ENCODE peak calls at places on chromosomes 3 and 15, in five cellular contexts. A is stomach, H is transverse colon, C is IMR-90, B is body of pancreas. J is an unnamed sample.
A peak's percentile ranks its signal among the peaks of the same experiment; 100 is the strongest.

GRCh38 chr3:123789760-123790159 is 94.4 kb downstream of the MYLK start:
- DNase-seq in A (no peak), H (no peak), C (peak; percentile 79), B (no peak), J (no peak)

GRCh38 chr15:70561885-70562284 is 201.5 kb downstream of the UACA start:
- DNase-seq in A (peak; percentile 4), H (no peak), C (no peak), B (no peak), J (no peak)

GRCh38 chr15:39602143-39602542 is 21.3 kb downstream of the THBS1 start:
- DNase-seq in A (no peak), H (no peak), C (no peak), B (no peak), J (no peak)

GRCh38 chr3:179069762-179070390 is 1.7 kb downstream of the ZMAT3 start:
- DNase-seq in A (no peak), H (no peak), C (peak; percentile 58), B (no peak), J (no peak)

GRCh38 chr15:65423977-65424679 is 1.4 kb upstream of the IGDCC4 start:
- DNase-seq in A (no peak), H (no peak), C (peak; percentile 51), B (no peak), J (no peak)

GRCh38 chr3:12353796-12354505 is 65.1 kb downstream of the PPARG start:
- DNase-seq in A (no peak), H (no peak), C (no peak), B (no peak), J (no peak)

GRCh38 chr15:81001180-81002003 is 669 bp downstream of the TLNRD1 start:
- DNase-seq in A (peak; percentile 65), H (peak; percentile 73), C (peak; percentile 35), B (peak; percentile 58), J (peak; percentile 76)

GRCh38 chr3:193853511-193854219 is 260.7 kb downstream of the OPA1 start:
- DNase-seq in A (no peak), H (peak; percentile 28), C (no peak), B (no peak), J (no peak)

GRCh38 chr15:51668446-51668845 is 12.9 kb upstream of the SCG3 start:
- DNase-seq in A (no peak), H (no peak), C (no peak), B (no peak), J (no peak)

GRCh38 chr3:33060609-33061337 is 36.2 kb downstream of the GLB1 start:
- DNase-seq in A (peak; percentile 94), H (peak; percentile 21), C (no peak), B (no peak), J (peak; percentile 83)

GRCh38 chr3:157856078-157856939 is 249.9 kb downstream of the SHOX2 start:
- DNase-seq in A (no peak), H (no peak), C (no peak), B (peak; percentile 13), J (no peak)

GRCh38 chr3:129087138-129087702 is 26.6 kb downstream of the GP9 start:
- DNase-seq in A (peak; percentile 49), H (no peak), C (peak; percentile 23), B (peak; percentile 77), J (no peak)

GRCh38 chr3:26438981-26439884 is 183.3 kb upstream of the LRRC3B start:
- DNase-seq in A (no peak), H (no peak), C (no peak), B (peak; percentile 34), J (no peak)

GRCh38 chr3:52401551-52401950 is 43.4 kb downstream of the SEMA3G start:
- DNase-seq in A (no peak), H (no peak), C (no peak), B (no peak), J (no peak)

GRCh38 chr3:23385327-23385726 is 182.2 kb downstream of the UBE2E2 start:
- DNase-seq in A (no peak), H (no peak), C (no peak), B (no peak), J (no peak)

GRCh38 chr15:63501256-63502089 is 2.9 kb upstream of the USP3 start:
- DNase-seq in A (peak; percentile 80), H (peak; percentile 83), C (peak; percentile 97), B (peak; percentile 87), J (peak; percentile 72)

GRCh38 chr15:63498815-63499549 is 5.4 kb upstream of the USP3 start:
- DNase-seq in A (no peak), H (no peak), C (no peak), B (no peak), J (no peak)

GRCh38 chr15:63497642-63498100 is 6.7 kb upstream of the USP3 start:
- DNase-seq in A (peak; percentile 56), H (peak; percentile 74), C (no peak), B (no peak), J (peak; percentile 94)

GRCh38 chr15:63500265-63501250 is 3.8 kb upstream of the USP3 start:
- DNase-seq in A (peak; percentile 72), H (peak; percentile 31), C (no peak), B (peak; percentile 74), J (no peak)

DNA sequence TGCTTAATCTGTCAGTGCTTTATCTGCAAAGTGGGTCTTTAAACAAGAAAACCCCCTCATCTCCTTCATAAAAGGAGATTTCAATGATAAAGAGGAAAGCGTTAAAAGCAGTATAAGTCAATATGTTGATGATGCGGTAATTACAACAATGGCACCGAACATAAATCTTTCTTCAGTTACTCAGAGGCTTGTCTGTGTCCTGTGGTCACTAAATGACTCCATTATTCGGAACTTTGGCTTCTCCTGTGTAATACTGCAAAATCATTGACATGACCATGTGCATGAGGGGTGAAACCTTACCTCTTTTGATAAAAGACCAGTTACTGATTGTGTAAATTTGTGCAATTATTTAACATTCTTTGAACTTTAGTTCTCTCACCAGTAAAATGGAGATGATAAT is 4.8 kb upstream of the USP3 start:
- DNase-seq in A (no peak), H (no peak), C (no peak), B (no peak), J (no peak)
- H3K27ac ChIP-seq in A (peak overlapping the region; percentile 66), H (no peak overlapping the region), C (no peak overlapping the region), B (peak overlapping the region; percentile 97), J (no peak overlapping the region)

DNA sequence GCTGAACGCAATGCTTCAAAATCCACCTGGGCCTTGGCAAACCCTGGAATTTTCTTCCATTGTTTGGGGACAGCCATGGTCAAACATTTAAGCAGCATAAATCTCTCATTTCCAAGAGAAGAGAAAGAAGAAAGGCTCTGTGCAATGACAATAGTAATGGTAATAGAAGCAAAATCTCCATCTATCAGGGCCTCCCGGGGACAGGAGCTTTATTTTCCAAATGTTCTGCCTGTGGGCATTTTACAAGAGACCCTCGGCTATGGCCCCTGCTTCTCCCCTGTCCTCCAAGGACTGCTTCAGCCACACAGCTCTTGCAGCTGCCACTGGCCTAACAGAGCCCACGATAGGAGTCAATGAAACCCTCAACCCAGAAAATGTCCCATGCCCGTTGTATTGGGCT is 12.7 kb upstream of the FAM240A start:
- DNase-seq in A (no peak), H (no peak), C (no peak), B (no peak), J (no peak)
- TF ChIP-seq POLR2A in A (no peak), H (no peak), C (no peak), B (no peak), J (no peak)

GRCh38 chr3:39260957-39261356 is 18.9 kb downstream of the CX3CR1 start:
- DNase-seq in A (peak; percentile 60), H (peak; percentile 54), C (peak; percentile 71), B (peak; percentile 45), J (no peak)
- TF ChIP-seq CTCF in A (no peak), H (peak; percentile 21), C (peak; percentile 35), B (peak; percentile 29), J (peak; percentile 27)

DNA sequence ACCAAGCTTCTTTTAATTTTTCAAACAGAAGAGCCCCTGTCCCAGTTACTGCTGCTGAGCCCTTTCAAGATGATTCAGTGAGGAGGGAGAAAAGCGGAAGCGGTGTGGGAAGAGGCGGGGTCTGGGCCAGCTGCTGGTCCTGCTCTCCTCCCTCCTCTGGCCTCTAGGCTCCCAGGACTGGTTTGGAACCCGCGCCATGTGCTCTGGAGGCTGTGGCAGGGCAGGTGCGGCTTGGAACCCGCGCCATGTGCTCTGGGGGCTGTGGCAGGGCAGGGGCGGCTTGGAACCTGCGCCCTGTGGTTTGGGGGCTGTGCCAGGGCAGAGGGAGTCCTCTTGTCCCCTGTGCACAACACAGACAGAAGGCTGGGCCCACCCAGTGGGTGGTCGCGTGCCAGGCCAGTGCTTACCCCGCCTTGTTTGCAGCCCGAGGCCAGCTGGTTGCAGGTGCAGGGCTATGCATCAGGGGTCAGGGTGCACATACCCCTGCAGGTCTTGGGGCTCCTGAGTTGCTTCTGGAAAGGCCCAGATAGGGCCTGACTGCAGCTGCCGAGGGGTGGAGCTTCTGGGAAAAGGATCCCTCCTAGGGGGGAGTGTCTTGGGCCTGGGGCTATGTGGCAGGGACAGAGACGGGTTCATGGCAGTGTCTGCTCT is 12.2 kb downstream of the ALG1L2 start:
- DNase-seq in A (no peak), H (peak; percentile 57), C (no peak), B (no peak), J (peak; percentile 61)
- H3K27ac ChIP-seq in A (no peak overlapping the region), H (peak overlapping the region; percentile 71), C (no peak overlapping the region), B (no peak overlapping the region), J (peak overlapping the region; percentile 85)